ENCODE peak calls at places on chromosomes 6 and 20, in six cellular contexts. D is body of pancreas, Z is H9, Y is lower leg skin, E is IMR-90, S is neural crest cell. H is an unnamed sample.

GRCh38 chr6:136225496-136225895 is 24.6 kb downstream of the MTFR2 start:
- DNase-seq in D (no peak), Z (no peak), Y (no peak), E (peak; percentile 31), S (no peak), H (no peak)

GRCh38 chr6:87753131-87753685 is 51.2 kb upstream of the AKIRIN2 start:
- DNase-seq in D (no peak), Z (no peak), Y (no peak), E (no peak), S (no peak), H (no peak)

GRCh38 chr6:169047345-169047744 is 206.3 kb downstream of the THBS2 start:
- DNase-seq in D (no peak), Z (no peak), Y (no peak), E (no peak), S (no peak), H (no peak)

GRCh38 chr6:138541793-138542481 is 42.6 kb upstream of the NHSL1 start:
- DNase-seq in D (no peak), Z (no peak), Y (no peak), E (no peak), S (no peak), H (no peak)

GRCh38 chr20:2042400-2042799 is 48.5 kb upstream of the PDYN start:
- DNase-seq in D (no peak), Z (no peak), Y (no peak), E (peak; percentile 40), S (no peak), H (no peak)

GRCh38 chr20:62627901-62628612 is 14.2 kb upstream of the SLCO4A1 start:
- DNase-seq in D (no peak), Z (no peak), Y (no peak), E (peak; percentile 29), S (no peak), H (no peak)

GRCh38 chr6:143262859-143263258 is 187.6 kb downstream of the ADAT2 start:
- DNase-seq in D (no peak), Z (no peak), Y (no peak), E (no peak), S (no peak), H (no peak)

GRCh38 chr6:44681782-44682181 is 294.3 kb downstream of the CDC5L start:
- DNase-seq in D (no peak), Z (peak; percentile 23), Y (no peak), E (no peak), S (peak; percentile 40), H (no peak)

GRCh38 chr6:92376711-92377110 is 1042.6 kb downstream of the EPHA7 start:
- DNase-seq in D (no peak), Z (no peak), Y (no peak), E (peak; percentile 2), S (no peak), H (no peak)

GRCh38 chr6:33737267-33738026 is 9.3 kb downstream of the IP6K3 start:
- DNase-seq in D (peak; percentile 40), Z (no peak), Y (no peak), E (no peak), S (no peak), H (no peak)

GRCh38 chr20:17867546-17867945 is 101.0 kb downstream of the SNX5 start:
- DNase-seq in D (no peak), Z (no peak), Y (no peak), E (no peak), S (no peak), H (no peak)

GRCh38 chr6:157461000-157461915 is 80.3 kb downstream of the ZDHHC14 start:
- DNase-seq in D (peak; percentile 82), Z (peak; percentile 68), Y (no peak), E (peak; percentile 85), S (no peak), H (no peak)

GRCh38 chr6:40477246-40478126 is 109.7 kb downstream of the LRFN2 start:
- DNase-seq in D (no peak), Z (peak; percentile 74), Y (no peak), E (no peak), S (no peak), H (no peak)

GRCh38 chr6:124022641-124023040 is 219.0 kb downstream of the NKAIN2 start:
- DNase-seq in D (no peak), Z (no peak), Y (no peak), E (no peak), S (no peak), H (no peak)

GRCh38 chr6:28267695-28268059 is 734 bp downstream of the ZSCAN26 start:
- DNase-seq in D (no peak), Z (no peak), Y (no peak), E (no peak), S (no peak), H (no peak)

GRCh38 chr6:5995705-5996686 is 10.7 kb downstream of the NRN1 start:
- DNase-seq in D (peak; percentile 33), Z (peak; percentile 94), Y (peak; percentile 86), E (peak; percentile 19), S (peak; percentile 58), H (no peak)

GRCh38 chr6:3460253-3460652 is 3.4 kb upstream of the SLC22A23 start:
- DNase-seq in D (no peak), Z (no peak), Y (no peak), E (no peak), S (no peak), H (no peak)

GRCh38 chr20:23235173-23236027 is 115.2 kb upstream of the NXT1 start:
- DNase-seq in D (peak; percentile 38), Z (peak; percentile 83), Y (no peak), E (peak; percentile 54), S (peak; percentile 58), H (no peak)

DNA sequence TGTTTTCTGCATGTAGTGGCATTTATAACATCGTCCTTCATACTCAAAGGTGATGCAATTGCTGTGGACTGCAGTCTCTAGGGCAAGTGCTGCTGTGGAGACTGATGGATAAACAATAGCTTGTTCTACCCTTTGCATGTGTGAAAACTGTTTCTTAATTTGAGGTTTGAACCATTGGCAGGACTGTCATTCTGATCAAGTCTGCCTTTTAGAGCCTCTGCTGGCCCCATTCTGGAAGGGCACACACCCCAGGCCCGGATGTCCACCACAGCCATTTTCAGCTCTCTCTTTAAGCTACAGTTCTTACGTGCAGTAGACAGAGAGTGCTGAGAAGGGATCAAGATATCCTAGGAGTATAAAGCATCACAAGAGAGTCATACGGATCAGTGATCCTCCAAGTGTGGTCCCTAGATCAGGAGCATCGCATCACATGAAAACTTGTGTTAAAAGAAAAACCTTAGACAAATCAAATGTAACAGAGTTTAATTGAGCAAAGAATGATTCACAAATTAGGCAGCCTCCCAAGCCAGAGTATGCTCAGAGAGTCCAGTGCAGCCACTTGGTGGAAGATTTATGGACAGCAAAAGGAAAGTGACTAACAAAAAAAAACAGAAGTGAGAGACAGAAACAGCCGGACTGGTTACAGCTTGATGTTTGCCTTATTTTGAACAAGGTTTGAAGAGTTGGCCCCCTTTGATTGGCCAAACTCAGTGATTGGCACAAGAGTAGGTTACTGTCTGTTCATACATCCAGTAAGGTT is 52.0 kb downstream of the FRK start:
- DNase-seq in D (no peak), Z (no peak), Y (no peak), E (peak; percentile 58), S (no peak), H (no peak)
- TF ChIP-seq CTCF in D (no peak), Z (no peak), Y (no peak), E (no peak), S (no peak), H (no peak)

GRCh38 chr6:79694156-79694555 is 63.0 kb downstream of the SH3BGRL2 start:
- DNase-seq in D (no peak), Z (no peak), Y (no peak), E (no peak), S (no peak), H (no peak)

GRCh38 chr6:79699606-79700005 is 68.5 kb downstream of the SH3BGRL2 start:
- DNase-seq in D (no peak), Z (no peak), Y (no peak), E (no peak), S (no peak), H (no peak)

GRCh38 chr6:79697430-79697829 is 66.3 kb downstream of the SH3BGRL2 start:
- DNase-seq in D (no peak), Z (no peak), Y (no peak), E (no peak), S (no peak), H (no peak)

DNA sequence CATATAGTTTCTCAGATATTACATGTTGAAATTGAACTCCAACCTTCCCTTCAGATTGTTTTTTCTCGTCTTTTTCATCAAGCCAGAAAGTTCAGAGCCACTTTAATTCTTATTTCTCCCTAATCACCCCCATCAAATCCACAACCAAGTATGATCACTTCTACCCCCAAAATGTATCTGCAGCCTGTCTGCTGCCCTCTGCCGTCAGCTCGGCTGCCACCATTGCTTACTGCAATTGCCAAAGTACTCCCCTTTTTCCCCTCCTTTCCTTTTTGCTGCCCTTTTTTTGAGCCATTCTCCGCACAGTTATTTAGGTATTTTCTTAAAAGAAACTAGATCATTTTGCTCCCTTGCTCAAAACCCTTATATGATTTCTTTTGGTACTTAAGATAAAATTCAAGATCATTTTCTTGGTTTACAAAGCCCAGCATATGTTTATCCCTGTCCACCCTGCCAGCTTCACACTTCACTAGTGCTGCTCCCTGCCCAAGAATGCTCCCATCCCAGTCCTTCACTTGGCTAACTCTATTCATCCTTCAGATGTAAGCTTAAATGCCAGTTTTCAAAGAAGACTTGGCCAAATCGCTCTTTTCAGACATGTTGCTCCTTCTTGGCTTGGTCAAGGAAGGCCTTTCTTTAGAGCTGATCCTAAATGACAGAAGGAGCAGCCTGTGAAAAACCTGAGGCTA is 63.6 kb downstream of the SH3BGRL2 start:
- DNase-seq in D (no peak), Z (no peak), Y (no peak), E (no peak), S (no peak), H (no peak)
- TF ChIP-seq CTCF in D (no peak), Z (peak; percentile 67), Y (no peak), E (no peak), S (no peak), H (no peak)

DNA sequence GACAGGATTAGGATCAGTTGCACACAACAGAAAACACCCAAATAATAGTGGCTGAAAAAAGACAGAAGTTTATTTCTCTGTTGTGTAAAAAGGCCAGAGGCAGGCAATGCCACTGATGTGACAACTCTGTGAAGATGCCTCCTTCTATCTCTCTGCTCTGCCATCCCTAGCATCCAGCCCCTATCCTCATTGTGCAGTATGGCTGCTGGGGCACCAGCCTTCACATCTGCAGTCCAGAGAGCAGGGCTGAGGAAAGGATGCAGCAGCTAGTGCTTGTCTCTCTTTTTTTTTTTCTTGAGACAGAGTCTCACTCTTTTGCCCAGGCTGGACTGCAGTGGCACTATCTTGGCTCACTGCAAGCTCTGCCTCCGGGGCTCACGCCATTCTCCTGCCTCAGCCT is 6.4 kb upstream of the ADA start:
- DNase-seq in D (no peak), Z (no peak), Y (no peak), E (no peak), S (no peak), H (no peak)
- TF ChIP-seq CTCF in D (no peak), Z (no peak), Y (no peak), E (no peak), S (no peak), H (no peak)

DNA sequence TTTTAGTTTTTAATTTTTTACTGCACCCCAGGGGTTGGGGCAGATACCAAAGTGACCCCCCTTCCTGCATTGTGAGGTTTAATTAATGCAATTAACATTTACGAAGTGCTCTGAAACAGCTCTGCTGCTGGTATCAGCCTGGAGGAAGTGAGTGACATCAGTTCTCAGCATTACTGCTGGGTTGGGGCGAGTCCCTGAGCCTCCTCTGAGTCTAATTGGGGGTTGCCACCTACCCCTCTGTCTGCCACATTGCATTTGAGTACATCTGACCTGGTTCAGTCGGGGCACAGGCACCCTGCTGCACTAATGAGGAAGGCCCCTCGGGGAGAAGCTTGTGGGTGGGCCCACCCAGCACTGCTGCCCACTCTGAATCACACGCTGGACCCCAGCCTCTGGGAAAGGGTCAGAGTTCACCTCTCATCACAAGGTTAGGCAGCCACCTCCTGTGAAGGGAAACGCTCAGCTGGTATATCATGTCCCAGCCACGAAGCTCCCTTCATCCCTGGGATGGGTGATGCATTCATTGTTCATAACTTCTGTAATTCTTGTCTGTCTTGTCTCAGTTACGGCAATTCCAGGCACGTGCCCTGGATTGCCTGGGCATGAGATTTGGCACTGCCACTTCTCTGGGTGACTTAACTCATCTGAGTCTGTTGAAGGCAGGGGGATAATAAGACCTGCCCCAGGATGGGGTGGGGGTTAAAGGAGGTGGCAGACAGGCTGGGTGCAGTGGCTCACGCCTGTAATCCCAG is 13.2 kb downstream of the DNMT3B start:
- DNase-seq in D (no peak), Z (no peak), Y (peak; percentile 49), E (no peak), S (no peak), H (no peak)
- TF ChIP-seq CTCF in D (no peak), Z (no peak), Y (no peak), E (no peak), S (no peak), H (no peak)

H was measured in omental fat pad.